ENCODE peak calls at places on chromosomes 7 and 10, in five cellular contexts. O is DND-41, N is ascending aorta, C is psoas muscle, S is keratinocyte. I is an unnamed sample.

GRCh38 chr10:311901-312665 is 176.8 kb downstream of the ZMYND11 start:
- DNase-seq in O (no peak), N (no peak), S (no peak), C (no peak), I (no peak)

GRCh38 chr7:116499168-116500070 is at the start of gene CAV2:
- DNase-seq in O (no peak), C (peak; percentile 71), N (peak; percentile 86), S (peak; percentile 77), I (no peak)

GRCh38 chr7:156334636-156335035 is 305.9 kb upstream of the RNF32 start:
- DNase-seq in S (no peak), C (no peak), N (no peak), O (no peak), I (no peak)

GRCh38 chr10:132859084-132859855 is 73.3 kb upstream of the NKX6-2 start:
- DNase-seq in C (no peak), O (peak; percentile 1), S (no peak), N (no peak), I (no peak)

GRCh38 chr7:12571691-12572090 is 1.2 kb downstream of the SCIN start:
- DNase-seq in S (no peak), N (no peak), C (no peak), O (no peak), I (no peak)

GRCh38 chr7:71630521-71630920 is 498.6 kb downstream of the GALNT17 start:
- DNase-seq in N (no peak), C (no peak), O (no peak), S (no peak), I (no peak)

GRCh38 chr10:37566336-37566735 is 291.1 kb downstream of the ZNF248 start:
- DNase-seq in O (no peak), C (no peak), S (no peak), N (no peak), I (no peak)

GRCh38 chr7:80415522-80415921 is 96.3 kb downstream of the GNAT3 start:
- DNase-seq in O (no peak), N (no peak), C (no peak), S (no peak), I (no peak)

GRCh38 chr7:84331665-84332064 is 137.1 kb upstream of the SEMA3A start:
- DNase-seq in N (no peak), S (no peak), C (no peak), O (no peak), I (no peak)

GRCh38 chr10:116706281-116706680 is 36.1 kb downstream of the HSPA12A start:
- DNase-seq in C (no peak), S (no peak), O (no peak), N (no peak), I (no peak)

GRCh38 chr7:135192914-135193536 is 18.3 kb downstream of the WDR91 start:
- DNase-seq in C (no peak), O (no peak), S (no peak), N (peak; percentile 56), I (no peak)

GRCh38 chr10:78361031-78361430 is 327.4 kb downstream of the RPS24 start:
- DNase-seq in O (no peak), N (no peak), S (no peak), C (no peak), I (no peak)

GRCh38 chr10:127552446-127552845 is 3.3 kb downstream of the NPS start:
- DNase-seq in S (no peak), N (no peak), O (no peak), C (no peak), I (no peak)

GRCh38 chr7:76405738-76406137 is 3.8 kb downstream of the SSC4D start:
- DNase-seq in O (no peak), N (no peak), C (no peak), S (no peak), I (no peak)

GRCh38 chr7:158863611-158864506 is 7.5 kb downstream of the DYNC2I1 start:
- DNase-seq in S (peak; percentile 17), O (peak; percentile 66), C (peak; percentile 76), N (peak; percentile 84), I (peak; percentile 50)

GRCh38 chr7:40570218-40570617 is 435.4 kb downstream of the SUGCT start:
- DNase-seq in O (no peak), S (no peak), C (no peak), N (no peak), I (no peak)

GRCh38 chr10:104642311-104643022 is 1.4 kb downstream of the SORCS3 start:
- DNase-seq in O (no peak), S (no peak), N (no peak), C (no peak), I (no peak)

GRCh38 chr10:75941181-75941580 is 509.8 kb downstream of the LRMDA start:
- DNase-seq in N (no peak), C (no peak), O (no peak), S (no peak), I (no peak)

GRCh38 chr10:114551310-114551972 is 106.6 kb downstream of the ABLIM1 start:
- DNase-seq in O (no peak), N (no peak), C (peak; percentile 32), S (no peak), I (no peak)

GRCh38 chr7:23598321-23598720 is 1.1 kb downstream of the CCDC126 start:
- DNase-seq in N (no peak), S (no peak), C (no peak), O (no peak), I (no peak)

GRCh38 chr10:36094091-36094490 is 452.0 kb upstream of the FZD8 start:
- DNase-seq in C (no peak), O (no peak), S (no peak), N (no peak), I (no peak)

GRCh38 chr7:106770191-106770590 is 94.9 kb upstream of the PIK3CG start:
- DNase-seq in S (peak; percentile 30), N (no peak), C (no peak), O (no peak), I (peak; percentile 66)

DNA sequence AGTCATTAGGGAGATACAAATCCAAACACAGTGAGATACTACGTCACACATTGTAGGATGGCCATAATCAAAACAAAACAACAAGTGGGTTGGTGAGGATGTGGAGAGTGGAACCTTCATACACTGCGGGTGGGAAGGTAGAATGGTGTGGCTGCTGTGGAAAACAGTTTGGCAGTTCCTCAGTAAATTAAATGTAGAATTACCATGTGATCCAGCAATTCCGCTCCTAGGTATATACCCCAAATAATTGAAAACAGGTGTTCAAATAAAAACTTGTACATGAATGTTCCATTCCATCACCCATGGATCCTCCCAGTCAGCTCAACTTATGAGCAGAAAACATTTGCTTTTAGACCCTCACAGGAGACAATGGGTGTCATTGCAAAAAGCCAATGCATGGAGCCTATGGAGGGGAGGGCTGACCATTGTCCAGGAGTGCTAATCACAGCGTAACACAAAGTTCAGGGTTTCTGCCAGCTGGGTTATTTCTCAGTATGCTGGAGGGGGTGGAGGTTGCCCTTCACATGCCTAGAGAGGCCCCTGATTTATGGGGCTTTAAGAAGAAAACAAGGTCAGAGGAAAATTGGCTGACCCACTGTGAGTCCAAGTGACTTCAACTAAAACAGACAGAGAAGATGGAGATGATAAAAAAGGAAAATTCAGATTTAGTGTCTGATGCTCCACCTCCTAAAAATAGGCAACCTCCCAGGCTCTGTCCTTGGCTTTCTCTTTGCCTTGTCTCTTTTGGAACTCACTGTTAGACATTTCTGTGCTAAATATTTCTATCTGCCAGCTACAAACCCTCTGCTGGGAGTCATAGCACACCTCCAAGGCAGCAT is 124.1 kb downstream of the WDR11 start:
- DNase-seq in N (no peak), C (no peak), S (no peak), O (no peak), I (no peak)
- TF ChIP-seq CTCF in N (no peak), C (no peak), S (no peak), O (no peak), I (no peak)

GRCh38 chr7:50312589-50313162 is 8.2 kb downstream of the IKZF1 start:
- DNase-seq in S (no peak), O (no peak), C (no peak), N (no peak), I (no peak)

GRCh38 chr7:50317221-50317678 is 12.7 kb downstream of the IKZF1 start:
- DNase-seq in O (no peak), S (no peak), C (no peak), N (no peak), I (no peak)

GRCh38 chr7:50315193-50315592 is 10.7 kb downstream of the IKZF1 start:
- DNase-seq in N (no peak), C (no peak), S (no peak), O (no peak), I (no peak)

GRCh38 chr7:50315739-50316671 is 11.5 kb downstream of the IKZF1 start:
- DNase-seq in O (no peak), C (no peak), N (no peak), S (no peak), I (no peak)

GRCh38 chr7:50314778-50315177 is 10.3 kb downstream of the IKZF1 start:
- DNase-seq in O (no peak), N (no peak), S (no peak), C (no peak), I (no peak)
- H3K4me3 ChIP-seq in O (no peak overlapping the region), N (no peak overlapping the region), S (no peak overlapping the region), C (no peak overlapping the region), I (no peak overlapping the region)

GRCh38 chr7:98923512-98923911 is 45.2 kb downstream of the TRRAP start:
- DNase-seq in O (no peak), S (no peak), C (no peak), N (no peak), I (no peak)
- H3K36me3 ChIP-seq in O (peaks cover 95% of the 10 kb centered on the region), S (peaks cover 39% of the 10 kb centered on the region), C (peaks cover 99% of the 10 kb centered on the region), N (peaks cover 76% of the 10 kb centered on the region), I (peaks cover 38% of the 10 kb centered on the region)

DNA sequence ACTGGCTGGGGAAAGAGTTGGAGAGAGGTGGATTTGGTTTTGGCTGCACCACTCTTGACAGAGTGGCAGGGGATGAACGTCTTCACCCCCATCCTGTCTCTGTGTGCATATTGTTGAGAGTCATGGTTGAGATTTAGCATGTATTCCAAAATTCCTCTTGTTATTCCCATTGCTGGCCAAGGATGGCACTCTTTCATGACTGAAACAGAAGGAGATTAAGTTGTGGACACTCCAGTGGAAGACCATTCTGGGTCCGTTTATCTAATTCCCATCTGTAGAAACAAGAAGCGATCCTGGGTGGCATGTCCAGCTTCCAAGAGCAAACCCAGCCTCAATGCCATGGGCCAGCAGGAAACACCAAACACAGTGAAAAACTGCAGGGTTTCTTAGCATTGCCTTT is 469.0 kb upstream of the IGFBP3 start:
- DNase-seq in O (no peak), N (no peak), S (no peak), C (no peak), I (no peak)
- TF ChIP-seq CTCF in O (no peak), N (no peak), S (no peak), C (no peak), I (no peak)

GRCh38 chr10:16996530-16996964 is 133.1 kb downstream of the CUBN start:
- DNase-seq in S (no peak), O (no peak), C (no peak), N (peak; percentile 60), I (no peak)
- H3K4me3 ChIP-seq in S (no peak overlapping the region), O (no peak overlapping the region), C (no peak overlapping the region), N (no peak overlapping the region), I (no peak overlapping the region)

DNA sequence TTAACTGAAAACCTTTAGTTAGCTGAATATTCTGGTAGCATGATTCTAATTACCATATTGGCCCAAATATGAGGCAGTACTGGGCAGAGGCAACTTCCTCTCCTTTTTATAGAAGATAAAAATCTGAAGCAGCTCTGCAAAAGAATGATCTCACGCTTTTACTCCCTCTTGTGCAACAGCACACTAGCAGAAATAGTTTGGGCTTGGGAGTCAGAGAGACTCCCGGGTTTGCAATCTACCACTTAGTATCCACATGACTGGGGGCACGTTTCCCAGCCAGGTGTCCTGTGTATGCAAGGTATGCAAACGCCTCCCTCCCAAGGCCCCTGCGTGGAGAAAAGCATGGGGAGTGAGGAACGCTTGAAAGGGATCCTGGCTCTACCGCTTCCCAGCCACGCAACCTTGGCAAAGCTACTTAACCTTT is 47.2 kb upstream of the RHEB start:
- DNase-seq in C (no peak), N (no peak), S (no peak), O (no peak), I (peak; percentile 68)
- H3K36me3 ChIP-seq in C (peaks cover 25% of the 10 kb centered on the region), N (peaks cover 34% of the 10 kb centered on the region), S (peaks cover 9% of the 10 kb centered on the region), O (no peaks in the 10 kb centered on the region), I (peaks cover 5% of the 10 kb centered on the region)